ENCODE peak calls at places on chromosomes 4 and X, in four cellular contexts. F, Q, E and W are unnamed samples.

GRCh38 chrX:104921606-104922205 is 298.8 kb downstream of the TEX13A start:
- DNase-seq in F (no peak), Q (no peak), E (peak), W (no peak)

GRCh38 chr4:151462554-151462953 is 53.6 kb downstream of the FHIP1A start:
- DNase-seq in F (no peak), Q (no peak), E (no peak), W (no peak)

GRCh38 chr4:94561249-94562024 is 109.7 kb downstream of the PDLIM5 start:
- DNase-seq in F (no peak), Q (peak), E (peak), W (no peak)

GRCh38 chrX:118459494-118459893 is 36.1 kb upstream of the DOCK11 start:
- DNase-seq in F (peak), Q (peak), E (peak), W (peak)

GRCh38 chrX:133045986-133046385 is 50.9 kb downstream of the USP26 start:
- DNase-seq in F (peak), Q (no peak), E (peak), W (no peak)

GRCh38 chrX:19708683-19709082 is 178.7 kb downstream of the SH3KBP1 start:
- DNase-seq in F (no peak), Q (no peak), E (no peak), W (no peak)

GRCh38 chrX:9310596-9310995 is 154.3 kb upstream of the TBL1X start:
- DNase-seq in F (no peak), Q (no peak), E (peak), W (peak)

GRCh38 chr4:3736290-3736689 is 29.9 kb upstream of the ADRA2C start:
- DNase-seq in F (no peak), Q (no peak), E (no peak), W (no peak)

GRCh38 chr4:123825596-123826291 is 429.1 kb downstream of the SPRY1 start:
- DNase-seq in F (no peak), Q (no peak), E (peak), W (no peak)

GRCh38 chr4:140095694-140096482 is 58.1 kb downstream of the MAML3 start:
- DNase-seq in F (peak), Q (peak), E (peak), W (peak)

GRCh38 chr4:2962099-2962455 is 1.1 kb downstream of the NOP14 start:
- DNase-seq in F (no peak), Q (no peak), E (no peak), W (no peak)

GRCh38 chrX:128975716-128976115 is 547.6 kb downstream of the SMARCA1 start:
- DNase-seq in F (peak), Q (no peak), E (no peak), W (no peak)

GRCh38 chr4:168631241-168632151 is 134.6 kb downstream of the PALLD start:
- DNase-seq in F (peak), Q (peak), E (peak), W (no peak)

GRCh38 chr4:78410651-78411050 is 140.9 kb upstream of the ANXA3 start:
- DNase-seq in F (no peak), Q (no peak), E (peak), W (no peak)

GRCh38 chrX:47840106-47840505 is 3.4 kb downstream of the ZNF81 start:
- DNase-seq in F (no peak), Q (no peak), E (no peak), W (no peak)

GRCh38 chr4:52870225-52870624 is 8.1 kb downstream of the RASL11B start:
- DNase-seq in F (no peak), Q (no peak), E (no peak), W (no peak)

GRCh38 chrX:125953769-125954168 is 212.3 kb downstream of the DCAF12L2 start:
- DNase-seq in F (no peak), Q (no peak), E (no peak), W (no peak)

DNA sequence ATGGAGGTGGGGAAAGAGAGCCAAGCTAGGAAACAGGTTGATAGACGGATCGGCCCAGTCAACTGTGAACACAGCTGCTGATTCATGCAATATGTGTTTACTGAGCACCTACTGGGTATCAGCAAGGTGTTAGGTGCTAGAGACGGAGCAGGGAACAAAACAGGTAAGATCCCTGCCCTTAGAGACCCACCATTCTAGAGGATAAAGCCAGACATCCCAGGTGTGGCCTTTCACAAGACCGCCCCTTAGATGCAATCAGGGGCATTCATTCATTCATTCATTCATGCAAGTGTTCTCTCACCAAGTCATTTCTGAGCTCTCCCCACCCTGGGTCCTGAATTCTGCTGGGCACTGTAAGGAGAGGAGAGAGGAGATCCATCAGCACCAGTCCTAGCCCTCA is 20.2 kb upstream of the MTM1 start:
- DNase-seq in F (no peak), Q (no peak), E (no peak), W (no peak)
- H3K4me3 ChIP-seq in F (no peak), Q (no peak), E (no peak), W (no peak)

GRCh38 chrX:40277672-40278071 is 179.9 kb upstream of the BCOR start:
- DNase-seq in F (no peak), Q (no peak), E (no peak), W (no peak)
- H3K4me3 ChIP-seq in F (no peak), Q (no peak), E (no peak), W (no peak)

DNA sequence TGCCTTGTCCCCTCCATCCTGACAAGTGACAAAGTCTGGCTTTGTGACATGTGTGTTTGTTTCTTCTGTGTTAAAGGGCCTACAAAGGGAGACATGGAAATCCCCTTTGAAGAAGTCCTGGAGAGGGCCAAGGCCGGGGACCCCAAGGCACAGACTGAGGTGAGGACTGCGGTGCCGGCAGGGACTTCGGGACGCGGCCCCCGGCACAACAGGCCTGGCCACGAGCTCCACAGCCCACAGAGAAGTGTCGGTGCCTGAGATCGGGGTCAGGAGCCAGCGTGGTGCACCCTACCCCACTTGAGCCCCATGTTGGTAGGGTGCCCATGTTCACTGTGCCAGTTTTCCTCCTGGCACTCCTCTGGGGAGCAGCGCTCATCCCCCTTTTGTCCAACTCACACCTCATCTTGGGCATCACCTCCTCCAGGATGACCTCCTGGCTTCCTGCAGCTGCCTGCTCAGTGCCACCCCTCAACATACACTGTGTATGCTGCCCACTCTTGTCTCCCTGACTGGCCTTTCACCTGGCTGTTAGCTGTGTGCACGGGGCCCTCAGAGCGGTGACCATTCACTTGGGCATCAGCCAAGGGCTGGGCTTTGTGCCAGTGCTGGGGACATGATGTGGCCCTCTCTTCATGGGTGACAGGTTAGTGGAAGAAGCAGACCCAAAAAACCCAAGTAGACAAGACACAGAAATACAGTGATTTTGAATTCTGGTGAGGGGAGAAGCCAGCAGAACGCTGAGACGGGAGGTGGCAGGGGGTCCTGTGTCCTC is 17.6 kb downstream of the WFS1 start:
- DNase-seq in F (no peak), Q (no peak), E (no peak), W (no peak)
- H3K4me3 ChIP-seq in F (no peak), Q (no peak), E (no peak), W (no peak)

DNA sequence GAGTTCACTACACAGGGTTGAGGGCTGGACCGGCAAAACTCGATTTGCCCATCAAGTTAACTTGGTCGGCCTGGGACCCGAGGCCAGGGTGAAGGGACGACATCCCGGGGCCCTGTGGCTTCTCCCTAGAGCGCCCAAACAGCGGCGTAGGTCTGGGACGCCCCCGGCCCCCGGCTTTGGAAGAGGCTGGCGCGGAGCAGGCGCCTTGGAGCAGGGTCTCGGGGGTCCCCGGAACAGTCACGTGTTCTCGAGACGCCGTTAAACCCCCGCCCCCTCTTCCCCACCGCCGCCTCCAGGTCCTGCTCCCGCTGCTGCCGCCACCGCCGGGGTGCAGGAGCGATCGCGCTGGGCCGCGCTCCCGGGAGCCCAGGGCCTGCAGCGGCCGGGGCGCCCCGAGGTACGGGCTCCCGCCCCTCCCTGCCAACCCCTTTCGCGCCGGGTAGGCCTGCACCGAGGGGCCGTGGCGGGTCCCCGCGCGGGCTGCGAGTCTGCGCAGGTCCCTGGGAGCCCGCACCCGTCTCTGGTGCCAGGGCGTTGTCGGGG is at the start of gene NPY5R:
- DNase-seq in F (no peak), Q (no peak), E (no peak), W (no peak)
- H3K4me3 ChIP-seq in F (peak), Q (peak), E (no peak), W (no peak)

GRCh38 chr4:172698256-172698655 is 470.4 kb upstream of the GALNT7 start:
- DNase-seq in F (no peak), Q (no peak), E (no peak), W (no peak)
- H3K4me3 ChIP-seq in F (no peak), Q (no peak), E (no peak), W (no peak)

GRCh38 chr4:92303621-92304027 is at the start of gene GRID2:
- DNase-seq in F (no peak), Q (no peak), E (peak), W (no peak)
- H3K4me3 ChIP-seq in F (no peak), Q (peak), E (peak), W (no peak)

DNA sequence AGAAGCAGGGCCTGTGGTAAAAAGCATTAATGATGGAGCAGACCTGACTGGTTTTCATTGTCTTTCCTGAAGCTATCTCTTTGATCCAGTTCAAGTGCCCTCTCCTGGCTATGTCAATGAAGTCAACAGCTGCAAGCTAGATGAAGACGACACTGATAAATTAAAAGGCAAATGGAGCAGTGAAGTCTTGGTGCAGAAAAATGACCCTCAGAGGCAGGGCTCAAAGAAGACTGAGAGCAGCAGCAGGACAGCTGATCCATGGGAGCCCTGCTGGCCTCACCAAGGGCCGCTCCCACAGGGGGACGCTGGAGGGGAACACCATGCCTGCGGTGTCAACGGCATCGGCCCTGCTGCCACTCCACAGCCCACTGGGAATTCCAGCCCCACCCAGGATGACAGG is 96.2 kb downstream of the RELL1 start:
- DNase-seq in F (no peak), Q (no peak), E (no peak), W (no peak)
- H3K4me3 ChIP-seq in F (no peak), Q (no peak), E (no peak), W (no peak)

DNA sequence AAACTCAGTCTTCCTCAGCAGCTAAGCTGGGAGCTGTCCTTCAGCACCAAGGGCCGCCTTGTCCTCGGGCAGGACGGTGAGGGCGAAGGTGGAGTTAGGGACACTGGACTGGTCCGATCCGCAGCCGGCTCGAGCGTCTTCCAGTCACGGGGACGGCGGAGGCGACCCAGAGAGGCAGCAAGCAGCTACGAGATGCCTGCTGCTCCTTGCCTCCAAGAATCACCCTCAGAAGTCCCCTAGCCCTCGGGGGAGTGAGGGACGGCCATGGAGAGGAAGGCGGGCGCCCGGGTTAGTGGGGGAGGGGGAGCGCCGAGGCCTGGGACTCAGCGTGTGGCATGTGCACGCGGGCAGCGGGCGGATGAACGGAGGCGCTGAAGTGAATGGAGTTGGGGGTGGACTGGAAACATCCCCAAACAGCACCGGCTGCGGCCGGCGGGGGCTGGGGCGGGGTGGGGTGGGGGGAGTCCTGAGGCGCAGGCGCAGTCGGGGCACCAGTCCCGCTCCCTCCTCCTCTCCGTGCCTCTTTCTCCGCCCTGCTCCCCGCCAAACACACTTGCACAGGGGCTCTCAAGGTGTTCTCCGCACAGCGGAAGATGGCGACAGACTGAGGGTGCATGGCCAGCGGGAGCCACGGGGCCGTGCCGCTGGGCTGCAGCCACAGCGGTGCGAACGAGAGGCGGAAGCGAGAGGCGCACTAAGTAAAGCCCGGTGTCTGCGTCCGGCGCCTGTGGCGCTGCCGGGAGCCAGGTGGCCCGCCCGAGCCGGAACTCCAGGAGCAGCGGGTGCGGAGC is at the start of gene NALF2:
- DNase-seq in F (peak), Q (no peak), E (peak), W (no peak)
- H3K4me3 ChIP-seq in F (peak), Q (peak), E (no peak), W (no peak)

GRCh38 chr4:15010038-15010585 is 7.8 kb downstream of the CPEB2 start:
- DNase-seq in F (no peak), Q (no peak), E (no peak), W (no peak)

GRCh38 chr4:15006416-15007024 is 4.2 kb downstream of the CPEB2 start:
- DNase-seq in F (no peak), Q (no peak), E (peak), W (no peak)

GRCh38 chr4:15004701-15005301 is 2.5 kb downstream of the CPEB2 start:
- DNase-seq in F (peak), Q (peak), E (peak), W (no peak)

GRCh38 chr4:15005474-15006115 is 3.3 kb downstream of the CPEB2 start:
- DNase-seq in F (no peak), Q (no peak), E (no peak), W (no peak)

GRCh38 chr4:15007201-15007600 is 4.9 kb downstream of the CPEB2 start:
- DNase-seq in F (no peak), Q (no peak), E (no peak), W (no peak)
- H3K4me3 ChIP-seq in F (no peak), Q (peak), E (peak), W (no peak)

GRCh38 chr4:180827610-180828009 is 1415.6 kb upstream of the TENM3 start:
- DNase-seq in F (no peak), Q (no peak), E (peak), W (no peak)
- H3K4me3 ChIP-seq in F (no peak), Q (no peak), E (peak), W (no peak)